ENCODE peak calls at places on chromosomes 3 and 15, in eight cellular contexts. V is foreskin fibroblast; M is activated T-helper 1 cell treated with anti-CD3 and anti-CD28 coated beads, Interleukin-2, amount 50 U/mL, for 16 hours; I is H9; U is GDM1; B is astrocyte; Y is GM20000; W is amniotic epithelial cell. A is an unnamed sample.

GRCh38 chr3:48194446-48195071 is 6.3 kb upstream of the CDC25A start:
- DNase-seq in B (peak), W (peak), Y (peak), U (peak), I (peak), M (no peak), V (peak), A (peak)

GRCh38 chr3:32577174-32577573 is 6.5 kb upstream of the DYNC1LI1 start:
- DNase-seq in B (no peak), Y (no peak), I (no peak), V (peak), W (no peak), M (no peak), U (no peak), A (no peak)

GRCh38 chr3:114799789-114800188 is 347.3 kb downstream of the ZBTB20 start:
- DNase-seq in V (no peak), Y (no peak), U (no peak), M (no peak), W (no peak), B (no peak), I (no peak), A (no peak)

GRCh38 chr3:123758081-123758564 is 126.0 kb downstream of the MYLK start:
- DNase-seq in Y (no peak), W (peak), V (peak), M (no peak), I (no peak), U (no peak), B (peak), A (no peak)

GRCh38 chr15:36831125-36831914 is 251.9 kb downstream of the CDIN1 start:
- DNase-seq in V (peak), M (no peak), B (peak), I (no peak), U (no peak), W (peak), Y (peak), A (no peak)

GRCh38 chr3:12906141-12906915 is 65.0 kb upstream of the RPL32 start:
- DNase-seq in V (no peak), M (no peak), W (no peak), B (no peak), I (no peak), Y (no peak), U (no peak), A (no peak)

GRCh38 chr3:10940106-10940505 is 52.4 kb upstream of the SLC6A1 start:
- DNase-seq in B (no peak), V (no peak), M (no peak), W (no peak), I (no peak), U (no peak), Y (no peak), A (no peak)

GRCh38 chr3:41848745-41849574 is 112.9 kb downstream of the ULK4 start:
- DNase-seq in W (peak), M (no peak), V (no peak), I (no peak), B (no peak), Y (peak), U (no peak), A (no peak)

GRCh38 chr15:101258238-101259144 is 6.6 kb upstream of the CHSY1 start:
- DNase-seq in W (peak), U (peak), I (no peak), B (peak), M (no peak), V (peak), Y (peak), A (peak)

GRCh38 chr3:1535361-1535760 is 442.5 kb downstream of the CNTN6 start:
- DNase-seq in W (no peak), I (no peak), Y (no peak), V (no peak), M (no peak), U (no peak), B (no peak), A (no peak)

GRCh38 chr15:25763206-25763880 is 99.8 kb downstream of the ATP10A start:
- DNase-seq in I (no peak), W (no peak), B (no peak), Y (no peak), V (peak), U (no peak), M (no peak), A (no peak)

GRCh38 chr15:86973284-86973844 is 893.7 kb downstream of the AGBL1 start:
- DNase-seq in B (no peak), I (no peak), U (no peak), W (no peak), M (no peak), Y (no peak), V (no peak), A (no peak)

GRCh38 chr15:74783072-74783807 is 1.4 kb downstream of the CSK start:
- DNase-seq in W (peak), U (no peak), I (no peak), Y (no peak), V (peak), B (no peak), M (no peak), A (peak)

GRCh38 chr3:53436828-53437227 is 57.6 kb upstream of the CACNA1D start:
- DNase-seq in B (no peak), V (no peak), Y (no peak), M (no peak), I (no peak), W (no peak), U (no peak), A (no peak)

GRCh38 chr3:169133178-169134161 is 530.0 kb downstream of the MECOM start:
- DNase-seq in V (peak), B (no peak), W (peak), M (no peak), Y (no peak), I (no peak), U (no peak), A (no peak)